ENCODE peak calls at places on chromosomes 11 and 22, in five cellular contexts. K, R, H, N and X are unnamed samples.

GRCh38 chr22:43209523-43209890 is 22.6 kb upstream of the TTLL12 start:
- DNase-seq in R (no peak), N (no peak), H (no peak), K (no peak), X (no peak)

GRCh38 chr11:121741316-121741715 is 288.5 kb upstream of the SORL1-AS1 start:
- DNase-seq in R (no peak), N (no peak), H (peak), K (no peak), X (no peak)

GRCh38 chr11:22920939-22921565 is 60.8 kb upstream of the CCDC179 start:
- DNase-seq in H (peak), K (peak), R (peak), N (peak), X (peak)

GRCh38 chr11:45451766-45452440 is 165.8 kb upstream of the SYT13 start:
- DNase-seq in H (no peak), K (no peak), R (no peak), N (no peak), X (no peak)

GRCh38 chr11:8838248-8838647 is 72.7 kb upstream of the AKIP1 start:
- DNase-seq in K (no peak), H (peak), N (no peak), R (no peak), X (peak)

GRCh38 chr11:117885777-117886176 is 9.3 kb upstream of the FXYD6 start:
- DNase-seq in H (no peak), K (no peak), R (no peak), N (no peak), X (no peak)

GRCh38 chr11:67442504-67443398 is 525 bp downstream of the CORO1B start:
- DNase-seq in N (no peak), K (no peak), H (no peak), R (no peak), X (no peak)

GRCh38 chr11:2526808-2527381 is 82.1 kb downstream of the KCNQ1 start:
- DNase-seq in H (peak), R (no peak), K (no peak), N (peak), X (no peak)

GRCh38 chr11:15617126-15617525 is 502.4 kb downstream of the INSC start:
- DNase-seq in R (no peak), K (no peak), H (no peak), N (no peak), X (no peak)

GRCh38 chr11:64810891-64811272 is 531 bp upstream of the MEN1 start:
- DNase-seq in H (no peak), R (no peak), N (peak), K (no peak), X (no peak)

GRCh38 chr11:70811483-70811882 is 413.2 kb downstream of the CTTN start:
- DNase-seq in H (no peak), K (no peak), N (no peak), R (no peak), X (no peak)

GRCh38 chr22:37229012-37229804 is 14.9 kb downstream of the RAC2 start:
- DNase-seq in N (no peak), H (peak), R (peak), K (peak), X (peak)